ENCODE peak calls at places on chromosomes 13 and 19, in seven cellular contexts. One of them, this sample, is unnamed.

GRCh38 chr19:1366899-1367870 is 16.5 kb upstream of the NDUFS7 start:
- DNase-seq in activated T-helper 9 cell treated with anti-CD3 and anti-CD28 coated beads, Interleukin-2, amount 50 U/mL, for 16 hours: no peak
- DNase-seq in HT-29: no peak
- DNase-seq in RCC 7860: no peak
- DNase-seq in left cardiac atrium: no peak
- DNase-seq in SK-N-SH: no peak
- DNase-seq in activated T-helper 1 cell treated with Interleukin-2 at 50 U/mL for 16 hours: no peak
- DNase-seq in this sample: no peak

GRCh38 chr13:20609145-20609544 is 42.2 kb downstream of the IFT88 start:
- DNase-seq in activated T-helper 1 cell treated with Interleukin-2 at 50 U/mL for 16 hours: no peak
- DNase-seq in SK-N-SH: no peak
- DNase-seq in activated T-helper 9 cell treated with anti-CD3 and anti-CD28 coated beads, Interleukin-2, amount 50 U/mL, for 16 hours: no peak
- DNase-seq in left cardiac atrium: no peak
- DNase-seq in HT-29: no peak
- DNase-seq in RCC 7860: no peak
- DNase-seq in this sample: no peak

GRCh38 chr19:38900220-38900629 is 456 bp downstream of the NFKBIB start:
- DNase-seq in activated T-helper 9 cell treated with anti-CD3 and anti-CD28 coated beads, Interleukin-2, amount 50 U/mL, for 16 hours: no peak
- DNase-seq in left cardiac atrium: no peak
- DNase-seq in RCC 7860: peak; percentile 8
- DNase-seq in HT-29: peak; percentile 82
- DNase-seq in activated T-helper 1 cell treated with Interleukin-2 at 50 U/mL for 16 hours: no peak
- DNase-seq in SK-N-SH: no peak
- DNase-seq in this sample: no peak

GRCh38 chr19:2552859-2553258 is 76.9 kb downstream of the GADD45B start:
- DNase-seq in left cardiac atrium: no peak
- DNase-seq in HT-29: no peak
- DNase-seq in RCC 7860: no peak
- DNase-seq in activated T-helper 1 cell treated with Interleukin-2 at 50 U/mL for 16 hours: peak; percentile 20
- DNase-seq in activated T-helper 9 cell treated with anti-CD3 and anti-CD28 coated beads, Interleukin-2, amount 50 U/mL, for 16 hours: peak; percentile 27
- DNase-seq in SK-N-SH: no peak
- DNase-seq in this sample: peak; percentile 48

GRCh38 chr13:98775844-98776598 is 23.5 kb upstream of the SLC15A1 start:
- DNase-seq in activated T-helper 9 cell treated with anti-CD3 and anti-CD28 coated beads, Interleukin-2, amount 50 U/mL, for 16 hours: no peak
- DNase-seq in SK-N-SH: no peak
- DNase-seq in left cardiac atrium: no peak
- DNase-seq in activated T-helper 1 cell treated with Interleukin-2 at 50 U/mL for 16 hours: no peak
- DNase-seq in RCC 7860: peak; percentile 79
- DNase-seq in HT-29: peak; percentile 98
- DNase-seq in this sample: peak; percentile 100

GRCh38 chr13:63842102-63842501 is 2426.5 kb upstream of the PCDH20 start:
- DNase-seq in RCC 7860: no peak
- DNase-seq in SK-N-SH: no peak
- DNase-seq in left cardiac atrium: no peak
- DNase-seq in activated T-helper 9 cell treated with anti-CD3 and anti-CD28 coated beads, Interleukin-2, amount 50 U/mL, for 16 hours: no peak
- DNase-seq in HT-29: no peak
- DNase-seq in activated T-helper 1 cell treated with Interleukin-2 at 50 U/mL for 16 hours: no peak
- DNase-seq in this sample: no peak

GRCh38 chr13:41428155-41428554 is 29.2 kb upstream of the RGCC start:
- DNase-seq in activated T-helper 1 cell treated with Interleukin-2 at 50 U/mL for 16 hours: peak; percentile 4
- DNase-seq in activated T-helper 9 cell treated with anti-CD3 and anti-CD28 coated beads, Interleukin-2, amount 50 U/mL, for 16 hours: peak; percentile 22
- DNase-seq in SK-N-SH: peak; percentile 65
- DNase-seq in left cardiac atrium: no peak
- DNase-seq in RCC 7860: no peak
- DNase-seq in HT-29: no peak
- DNase-seq in this sample: no peak

GRCh38 chr13:113083022-113083373 is 22.6 kb upstream of the F7 start:
- DNase-seq in activated T-helper 1 cell treated with Interleukin-2 at 50 U/mL for 16 hours: no peak
- DNase-seq in RCC 7860: no peak
- DNase-seq in HT-29: no peak
- DNase-seq in activated T-helper 9 cell treated with anti-CD3 and anti-CD28 coated beads, Interleukin-2, amount 50 U/mL, for 16 hours: no peak
- DNase-seq in SK-N-SH: no peak
- DNase-seq in left cardiac atrium: no peak
- DNase-seq in this sample: no peak

GRCh38 chr13:96779691-96780090 is 214.6 kb downstream of the OXGR1 start:
- DNase-seq in HT-29: no peak
- DNase-seq in SK-N-SH: no peak
- DNase-seq in activated T-helper 1 cell treated with Interleukin-2 at 50 U/mL for 16 hours: no peak
- DNase-seq in left cardiac atrium: no peak
- DNase-seq in activated T-helper 9 cell treated with anti-CD3 and anti-CD28 coated beads, Interleukin-2, amount 50 U/mL, for 16 hours: no peak
- DNase-seq in RCC 7860: no peak
- DNase-seq in this sample: no peak

GRCh38 chr13:87087741-87088140 is 583.4 kb upstream of the SLITRK5 start:
- DNase-seq in SK-N-SH: no peak
- DNase-seq in RCC 7860: no peak
- DNase-seq in activated T-helper 1 cell treated with Interleukin-2 at 50 U/mL for 16 hours: no peak
- DNase-seq in HT-29: no peak
- DNase-seq in activated T-helper 9 cell treated with anti-CD3 and anti-CD28 coated beads, Interleukin-2, amount 50 U/mL, for 16 hours: no peak
- DNase-seq in left cardiac atrium: no peak
- DNase-seq in this sample: no peak

GRCh38 chr13:114096811-114097503 is 35.5 kb downstream of the RASA3 start:
- DNase-seq in activated T-helper 9 cell treated with anti-CD3 and anti-CD28 coated beads, Interleukin-2, amount 50 U/mL, for 16 hours: no peak
- DNase-seq in SK-N-SH: peak; percentile 59
- DNase-seq in left cardiac atrium: peak; percentile 17
- DNase-seq in activated T-helper 1 cell treated with Interleukin-2 at 50 U/mL for 16 hours: no peak
- DNase-seq in HT-29: no peak
- DNase-seq in RCC 7860: no peak
- DNase-seq in this sample: no peak

GRCh38 chr19:3520166-3521103 is 14.3 kb downstream of the FZR1 start:
- DNase-seq in activated T-helper 9 cell treated with anti-CD3 and anti-CD28 coated beads, Interleukin-2, amount 50 U/mL, for 16 hours: no peak
- DNase-seq in left cardiac atrium: no peak
- DNase-seq in RCC 7860: no peak
- DNase-seq in HT-29: no peak
- DNase-seq in activated T-helper 1 cell treated with Interleukin-2 at 50 U/mL for 16 hours: no peak
- DNase-seq in SK-N-SH: peak; percentile 66
- DNase-seq in this sample: no peak

GRCh38 chr19:12034610-12035009 is 869 bp downstream of the ZNF433 start:
- DNase-seq in activated T-helper 1 cell treated with Interleukin-2 at 50 U/mL for 16 hours: no peak
- DNase-seq in HT-29: no peak
- DNase-seq in SK-N-SH: peak; percentile 18
- DNase-seq in RCC 7860: no peak
- DNase-seq in activated T-helper 9 cell treated with anti-CD3 and anti-CD28 coated beads, Interleukin-2, amount 50 U/mL, for 16 hours: no peak
- DNase-seq in left cardiac atrium: no peak
- DNase-seq in this sample: no peak

GRCh38 chr19:8161135-8161646 is 11.8 kb upstream of the FBN3 start:
- DNase-seq in SK-N-SH: peak; percentile 40
- DNase-seq in HT-29: no peak
- DNase-seq in RCC 7860: no peak
- DNase-seq in activated T-helper 9 cell treated with anti-CD3 and anti-CD28 coated beads, Interleukin-2, amount 50 U/mL, for 16 hours: no peak
- DNase-seq in activated T-helper 1 cell treated with Interleukin-2 at 50 U/mL for 16 hours: no peak
- DNase-seq in left cardiac atrium: no peak
- DNase-seq in this sample: no peak

GRCh38 chr19:47445937-47446402 is 25.7 kb downstream of the SLC8A2 start:
- DNase-seq in HT-29: no peak
- DNase-seq in activated T-helper 9 cell treated with anti-CD3 and anti-CD28 coated beads, Interleukin-2, amount 50 U/mL, for 16 hours: peak; percentile 52
- DNase-seq in SK-N-SH: peak; percentile 89
- DNase-seq in RCC 7860: no peak
- DNase-seq in left cardiac atrium: peak; percentile 54
- DNase-seq in activated T-helper 1 cell treated with Interleukin-2 at 50 U/mL for 16 hours: peak; percentile 52
- DNase-seq in this sample: no peak

GRCh38 chr19:7783991-7784421 is 21.0 kb downstream of the CLEC4M start:
- DNase-seq in HT-29: peak; percentile 18
- DNase-seq in RCC 7860: no peak
- DNase-seq in SK-N-SH: no peak
- DNase-seq in left cardiac atrium: no peak
- DNase-seq in activated T-helper 1 cell treated with Interleukin-2 at 50 U/mL for 16 hours: no peak
- DNase-seq in activated T-helper 9 cell treated with anti-CD3 and anti-CD28 coated beads, Interleukin-2, amount 50 U/mL, for 16 hours: no peak
- DNase-seq in this sample: peak; percentile 64

GRCh38 chr13:34044660-34045080 is 226.7 kb downstream of the RFC3 start:
- DNase-seq in SK-N-SH: no peak
- DNase-seq in HT-29: peak; percentile 23
- DNase-seq in left cardiac atrium: no peak
- DNase-seq in activated T-helper 1 cell treated with Interleukin-2 at 50 U/mL for 16 hours: no peak
- DNase-seq in activated T-helper 9 cell treated with anti-CD3 and anti-CD28 coated beads, Interleukin-2, amount 50 U/mL, for 16 hours: no peak
- DNase-seq in RCC 7860: no peak
- DNase-seq in this sample: no peak

GRCh38 chr13:20580257-20580656 is 13.3 kb downstream of the IFT88 start:
- DNase-seq in left cardiac atrium: no peak
- DNase-seq in activated T-helper 9 cell treated with anti-CD3 and anti-CD28 coated beads, Interleukin-2, amount 50 U/mL, for 16 hours: no peak
- DNase-seq in RCC 7860: no peak
- DNase-seq in HT-29: no peak
- DNase-seq in SK-N-SH: no peak
- DNase-seq in activated T-helper 1 cell treated with Interleukin-2 at 50 U/mL for 16 hours: no peak
- DNase-seq in this sample: no peak

GRCh38 chr13:19604306-19604705 is 29.2 kb upstream of the MPHOSPH8 start:
- DNase-seq in RCC 7860: no peak
- DNase-seq in activated T-helper 9 cell treated with anti-CD3 and anti-CD28 coated beads, Interleukin-2, amount 50 U/mL, for 16 hours: no peak
- DNase-seq in SK-N-SH: no peak
- DNase-seq in left cardiac atrium: no peak
- DNase-seq in HT-29: peak; percentile 94
- DNase-seq in activated T-helper 1 cell treated with Interleukin-2 at 50 U/mL for 16 hours: no peak
- DNase-seq in this sample: no peak